ENCODE peak calls at places on chromosomes 4 and X, in nine cellular contexts. Z is upper lobe of right lung, L is right lobe of liver, I is progenitor cell of endocrine pancreas, D is cardiac fibroblast, M is fibroblast of lung, Y is epithelial cell of esophagus, B is GM10248, V is pancreas. O is an unnamed sample.

GRCh38 chrX:101206471-101206870 is 13.1 kb upstream of the DRP2 start:
- DNase-seq in Z (no peak), B (peak; percentile 20), M (peak; percentile 63), I (no peak), V (no peak), Y (peak; percentile 48), L (no peak), D (peak; percentile 58), O (no peak)

GRCh38 chrX:149487292-149487691 is 17.8 kb downstream of the IDS start:
- DNase-seq in D (no peak), Z (no peak), B (no peak), M (no peak), V (no peak), I (no peak), Y (peak; percentile 79), L (no peak), O (no peak)

GRCh38 chrX:68675466-68675865 is 28.0 kb downstream of the STARD8 start:
- DNase-seq in M (no peak), L (no peak), Z (no peak), D (no peak), B (no peak), Y (no peak), V (no peak), I (no peak), O (no peak)

GRCh38 chr4:151432654-151433053 is 23.7 kb downstream of the FHIP1A start:
- DNase-seq in D (no peak), M (no peak), V (no peak), B (no peak), I (no peak), Y (no peak), Z (no peak), L (no peak), O (no peak)

GRCh38 chr4:151799417-151800030 is 38.7 kb upstream of the GATB start:
- DNase-seq in L (no peak), Z (no peak), I (no peak), Y (peak; percentile 36), M (no peak), B (no peak), D (no peak), V (no peak), O (no peak)

GRCh38 chrX:44343412-44343942 is at the start of gene EFHC2:
- DNase-seq in D (peak; percentile 34), M (peak; percentile 6), V (peak; percentile 17), L (no peak), Y (peak; percentile 3), I (peak; percentile 10), Z (peak; percentile 71), B (no peak), O (no peak)

GRCh38 chr4:111128327-111128726 is 505.4 kb upstream of the PITX2 start:
- DNase-seq in I (no peak), D (no peak), V (no peak), L (no peak), Y (no peak), Z (no peak), M (no peak), B (no peak), O (no peak)

GRCh38 chr4:8127051-8127798 is 31.4 kb downstream of the ABLIM2 start:
- DNase-seq in B (no peak), M (no peak), V (no peak), D (no peak), Y (no peak), L (no peak), Z (no peak), I (no peak), O (no peak)

GRCh38 chr4:118417325-118417724 is 64.5 kb upstream of the PRSS12 start:
- DNase-seq in L (no peak), B (no peak), Y (peak; percentile 98), I (no peak), Z (no peak), D (no peak), V (no peak), M (peak; percentile 53), O (no peak)

GRCh38 chr4:43843501-43843900 is 605.1 kb downstream of the KCTD8 start:
- DNase-seq in D (no peak), L (no peak), Y (no peak), B (no peak), M (no peak), V (no peak), Z (no peak), I (no peak), O (no peak)

GRCh38 chr4:66555301-66555700 is 885.0 kb upstream of the EPHA5 start:
- DNase-seq in I (no peak), Y (peak; percentile 83), Z (no peak), L (no peak), D (peak; percentile 85), M (peak; percentile 10), B (no peak), V (no peak), O (no peak)

GRCh38 chrX:13911581-13911980 is 94.7 kb upstream of the GPM6B start:
- DNase-seq in M (peak; percentile 68), Y (no peak), V (no peak), L (no peak), D (peak; percentile 49), B (no peak), I (no peak), Z (no peak), O (no peak)

GRCh38 chr4:34850983-34851382 is 1393.3 kb downstream of the ARAP2 start:
- DNase-seq in B (no peak), I (no peak), L (no peak), M (peak; percentile 8), Y (peak; percentile 10), D (no peak), Z (no peak), V (no peak), O (no peak)

GRCh38 chrX:45505214-45505613 is 304.5 kb upstream of the DIPK2B start:
- DNase-seq in I (no peak), V (no peak), L (no peak), B (no peak), Y (peak; percentile 88), D (peak; percentile 33), Z (no peak), M (peak; percentile 61), O (no peak)

GRCh38 chr4:7970031-7970946 is 30.6 kb upstream of the AFAP1 start:
- DNase-seq in Y (peak; percentile 49), L (no peak), B (peak; percentile 62), V (no peak), M (no peak), D (peak; percentile 87), Z (no peak), I (no peak), O (no peak)

GRCh38 chr4:105434940-105435339 is 38.9 kb downstream of the PPA2 start:
- DNase-seq in D (no peak), M (no peak), V (no peak), I (no peak), L (no peak), Y (no peak), B (no peak), Z (no peak), O (no peak)

GRCh38 chr4:54945838-54946237 is 179.6 kb downstream of the KDR start:
- DNase-seq in Z (no peak), Y (no peak), M (no peak), D (no peak), L (no peak), B (no peak), V (no peak), I (no peak), O (no peak)

GRCh38 chrX:100411802-100412333 is 1.8 kb upstream of the PCDH19 start:
- DNase-seq in L (no peak), D (no peak), V (no peak), M (no peak), Y (no peak), B (peak; percentile 2), Z (no peak), I (no peak), O (no peak)

GRCh38 chrX:108537005-108537404 is 97.4 kb downstream of the COL4A5 start:
- DNase-seq in B (peak; percentile 14), V (no peak), D (peak; percentile 62), I (no peak), Y (peak; percentile 48), L (no peak), Z (no peak), M (peak; percentile 54), O (no peak)

GRCh38 chr4:40662962-40663604 is 33.4 kb upstream of the RBM47 start:
- DNase-seq in Z (no peak), V (peak; percentile 4), Y (peak; percentile 94), I (no peak), D (peak; percentile 31), B (peak; percentile 40), M (peak; percentile 74), L (peak; percentile 72), O (no peak)

GRCh38 chrX:19334945-19335626 is 8.6 kb upstream of the PDHA1 start:
- DNase-seq in V (no peak), I (no peak), D (no peak), Z (no peak), B (peak; percentile 40), Y (no peak), L (no peak), M (peak; percentile 20), O (no peak)
- TF ChIP-seq CTCF in V (no peak), I (peak; percentile 43), D (peak; percentile 27), Z (peak; percentile 13), B (peak; percentile 29), Y (no peak), L (peak; percentile 20), M (peak; percentile 18), O (peak; percentile 17)

GRCh38 chrX:78514852-78515251 is 144.3 kb downstream of the RTL3 start:
- DNase-seq in B (no peak), D (no peak), Z (no peak), M (no peak), Y (peak; percentile 82), V (no peak), I (no peak), L (no peak), O (no peak)
- TF ChIP-seq CTCF in B (peak; percentile 26), D (no peak), Z (peak; percentile 14), M (no peak), Y (no peak), V (no peak), I (peak; percentile 19), L (no peak), O (no peak)

GRCh38 chr4:154692311-154692818 is 51.4 kb upstream of the LRAT start:
- DNase-seq in I (no peak), B (no peak), L (no peak), D (no peak), Y (no peak), M (no peak), V (no peak), Z (no peak), O (no peak)
- TF ChIP-seq CTCF in I (no peak), B (no peak), L (no peak), D (no peak), Y (no peak), M (no peak), V (no peak), Z (no peak), O (no peak)

GRCh38 chrX:32045149-32045548 is 973.3 kb upstream of the FTHL17 start:
- DNase-seq in V (no peak), D (no peak), I (no peak), M (no peak), B (no peak), L (no peak), Y (no peak), Z (no peak), O (no peak)
- TF ChIP-seq CTCF in V (no peak), D (no peak), I (no peak), M (no peak), B (no peak), L (no peak), Y (no peak), Z (no peak), O (no peak)

GRCh38 chrX:41481264-41482109 is 34.3 kb downstream of the NYX start:
- DNase-seq in I (no peak), L (no peak), M (no peak), B (peak; percentile 50), V (no peak), D (peak; percentile 13), Y (no peak), Z (no peak), O (no peak)
- TF ChIP-seq CTCF in I (peak; percentile 18), L (peak; percentile 43), M (peak; percentile 40), B (peak; percentile 54), V (no peak), D (peak; percentile 54), Y (no peak), Z (peak; percentile 25), O (no peak)

O was measured in D721Med.